ENCODE peak calls at places on chromosomes 16 and 17, in seven cellular contexts. H is prostate gland; D is body of pancreas; B is CD4-positive, alpha-beta T cell; P is brain microvascular endothelial cell; Y is MM.1S; J is cardiac muscle cell. K is an unnamed sample.

GRCh38 chr17:6456914-6457687 is 12.8 kb downstream of the PIMREG start:
- DNase-seq in P (peak), B (no peak), Y (no peak), D (no peak), H (no peak), J (no peak), K (no peak)

GRCh38 chr17:58384900-58385299 is 32.4 kb downstream of the RNF43 start:
- DNase-seq in B (no peak), J (no peak), P (no peak), Y (no peak), D (no peak), H (no peak), K (no peak)

GRCh38 chr17:74987909-74988711 is 678 bp downstream of the CDR2L start:
- DNase-seq in Y (no peak), B (no peak), P (peak), J (peak), D (peak), H (peak), K (no peak)

GRCh38 chr16:2473999-2474876 is 689 bp upstream of the TBC1D24 start:
- DNase-seq in H (no peak), P (no peak), D (peak), B (peak), Y (peak), J (peak), K (peak)

GRCh38 chr17:71338396-71338795 is 782.4 kb upstream of the SOX9 start:
- DNase-seq in P (no peak), J (no peak), H (no peak), D (no peak), B (no peak), Y (peak), K (peak)

GRCh38 chr16:8683640-8684039 is 9.2 kb downstream of the ABAT start:
- DNase-seq in H (no peak), J (no peak), P (no peak), D (no peak), B (no peak), Y (no peak), K (no peak)

GRCh38 chr16:28999577-28999976 is 14.7 kb downstream of the LAT start:
- DNase-seq in H (no peak), P (no peak), B (no peak), D (no peak), J (no peak), Y (no peak), K (no peak)

GRCh38 chr16:74480150-74481029 is 59.1 kb upstream of the CLEC18B start:
- DNase-seq in D (peak), Y (no peak), P (no peak), B (no peak), H (peak), J (no peak), K (no peak)

GRCh38 chr17:75996665-75997590 is 3.7 kb upstream of the CDK3 start:
- DNase-seq in D (no peak), P (peak), Y (no peak), H (no peak), B (no peak), J (peak), K (peak)

GRCh38 chr17:34637041-34637547 is 57.7 kb downstream of the TMEM132E start:
- DNase-seq in H (no peak), D (no peak), P (no peak), J (no peak), B (no peak), Y (no peak), K (no peak)

GRCh38 chr17:34633351-34633750 is 54.0 kb downstream of the TMEM132E start:
- DNase-seq in Y (peak), P (no peak), J (no peak), H (no peak), D (peak), B (no peak), K (no peak)

GRCh38 chr17:34635876-34636275 is 56.5 kb downstream of the TMEM132E start:
- DNase-seq in P (no peak), B (no peak), D (no peak), J (no peak), Y (no peak), H (no peak), K (no peak)

GRCh38 chr17:34634551-34635160 is 55.3 kb downstream of the TMEM132E start:
- DNase-seq in J (no peak), H (no peak), P (no peak), Y (no peak), B (no peak), D (no peak), K (no peak)

GRCh38 chr17:34633760-34634159 is 54.4 kb downstream of the TMEM132E start:
- DNase-seq in Y (no peak), J (no peak), B (no peak), P (no peak), D (no peak), H (no peak), K (no peak)
- H3K27ac ChIP-seq in Y (no peak), J (no peak), B (no peak), P (no peak), D (no peak), H (no peak), K (no peak)

DNA sequence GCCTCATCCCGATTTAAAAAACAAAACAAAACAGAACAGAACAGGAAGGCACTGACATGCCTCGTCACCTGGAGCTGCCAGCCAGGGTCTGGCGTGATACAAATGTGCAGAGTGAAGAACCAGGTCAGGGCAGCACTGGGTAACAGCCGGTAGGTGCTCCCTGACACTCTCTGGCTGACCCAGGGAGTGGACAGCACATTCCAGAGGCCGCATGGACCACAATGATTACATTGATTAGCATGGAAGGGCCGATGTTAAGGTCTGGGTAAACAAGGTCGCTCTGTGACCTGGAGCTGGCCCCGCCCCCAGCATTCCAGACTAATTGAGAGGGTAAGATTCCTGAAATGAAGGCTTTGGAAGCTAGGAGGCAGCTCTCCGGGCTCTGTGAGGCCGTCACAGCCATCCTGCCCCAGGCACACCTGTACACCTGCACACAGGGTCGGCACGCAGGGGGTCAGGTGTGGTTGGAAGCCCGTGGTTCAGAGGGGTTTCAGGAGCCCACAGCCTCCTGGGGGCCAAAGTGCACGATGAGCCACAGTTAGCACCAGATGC is 21.4 kb downstream of the PIEZO1 start:
- DNase-seq in B (no peak), H (no peak), Y (no peak), D (peak), J (peak), P (no peak), K (no peak)
- TF ChIP-seq CTCF in B (no peak), H (no peak), Y (no peak), D (no peak), J (no peak), P (no peak), K (no peak)

DNA sequence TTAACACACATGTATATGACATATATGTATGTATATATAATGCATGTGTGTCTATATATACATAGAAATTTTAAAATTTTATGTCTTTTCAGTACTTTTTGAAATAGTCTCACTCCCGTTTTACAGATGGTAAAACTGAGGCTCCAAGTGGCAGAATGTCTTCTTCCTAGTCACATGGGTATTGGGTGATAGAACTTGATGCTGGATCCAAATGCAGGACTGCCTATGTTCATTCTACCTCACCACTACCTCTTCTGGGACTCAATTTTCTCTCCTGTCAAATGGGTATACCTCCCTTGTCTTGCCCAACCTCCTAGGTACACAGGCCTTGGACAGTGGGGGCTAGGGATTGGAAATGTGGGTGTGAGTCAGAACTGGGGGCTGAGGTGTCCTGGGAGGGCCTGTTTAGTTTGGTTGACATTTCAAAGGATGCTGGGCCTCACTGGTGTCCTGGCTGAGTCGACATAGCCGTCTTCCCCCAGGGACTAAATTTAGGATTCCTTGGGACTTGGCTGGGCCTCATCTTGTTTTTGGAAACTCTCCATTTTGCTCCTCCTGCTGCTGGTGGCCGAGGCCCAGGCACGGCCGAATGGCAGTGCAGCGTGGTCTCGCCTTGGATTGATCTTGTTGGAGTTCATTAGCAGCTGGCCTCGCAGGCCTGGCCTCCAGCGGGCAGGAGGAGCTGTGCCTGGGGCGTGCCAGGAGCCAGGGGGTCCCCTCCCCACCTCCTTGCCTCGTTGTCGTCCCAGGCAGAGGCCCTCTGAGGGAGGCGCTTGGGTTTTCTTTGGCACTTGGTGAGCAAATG is 26.0 kb downstream of the NKD1 start:
- DNase-seq in B (no peak), D (no peak), Y (no peak), P (no peak), H (no peak), J (no peak), K (no peak)
- H3K27ac ChIP-seq in B (no peak), D (no peak), Y (no peak), P (no peak), H (peak), J (no peak), K (no peak)

GRCh38 chr16:85836706-85837582 is 37.4 kb downstream of the COX4I1 start:
- DNase-seq in D (no peak), J (no peak), B (no peak), H (no peak), P (no peak), Y (no peak), K (no peak)
- TF ChIP-seq CTCF in D (no peak), J (no peak), B (no peak), H (no peak), P (no peak), Y (no peak), K (no peak)